ENCODE peak calls at places on chromosomes 12 and 14, in nine cellular contexts. E is cardiac muscle cell; Q is stimulated activated effector memory CD8-positive, alpha-beta T cell treated with anti-CD3 and anti-CD28 coated beads, Interleukin-12 subunit alpha, Interleukin-12 subunit beta, amount 100 ng/mL, for 72 hours; M is HFFc6; R is activated CD8-positive, alpha-beta T cell treated with anti-CD3 and anti-CD28 coated beads for 36 hours; A is psoas muscle; Z is islet precursor cell; G is stimulated activated CD8-positive, alpha-beta memory T cell treated with anti-CD3 and anti-CD28 coated beads, Interleukin-4, amount 100 ng/mL, for 48 hours; X is mesothelial cell of epicardium. U is an unnamed sample.
A peak's percentile ranks its signal among the peaks of the same experiment; 100 is the strongest.

GRCh38 chr14:97380539-97380941 is 583.4 kb downstream of the VRK1 start:
- DNase-seq in G (peak; percentile 82), R (peak; percentile 89), X (no peak), Z (peak; percentile 65), Q (peak; percentile 76), A (no peak), E (no peak), M (no peak), U (no peak)

GRCh38 chr14:50233335-50234250 is 2.2 kb upstream of the SOS2 start:
- DNase-seq in Z (no peak), G (peak; percentile 33), M (no peak), E (no peak), Q (peak; percentile 66), X (no peak), A (no peak), R (peak; percentile 44), U (no peak)

GRCh38 chr12:46933947-46934346 is 108.2 kb upstream of the SLC38A4 start:
- DNase-seq in X (no peak), G (no peak), A (no peak), E (peak; percentile 40), M (peak; percentile 69), R (no peak), Z (no peak), Q (no peak), U (peak; percentile 38)

GRCh38 chr12:8985213-8985612 is 4.1 kb upstream of the KLRG1 start:
- DNase-seq in G (no peak), Q (no peak), E (no peak), A (no peak), R (no peak), Z (no peak), M (no peak), X (no peak), U (no peak)

GRCh38 chr12:124512667-124513296 is 54.6 kb downstream of the NCOR2 start:
- DNase-seq in Q (no peak), M (peak; percentile 90), X (no peak), E (no peak), Z (peak; percentile 98), R (no peak), A (peak; percentile 91), G (no peak), U (no peak)

GRCh38 chr12:113310489-113310888 is 24.4 kb downstream of the SLC8B1 start:
- DNase-seq in E (no peak), M (no peak), R (no peak), X (no peak), Z (no peak), Q (no peak), G (no peak), A (no peak), U (no peak)

GRCh38 chr12:120631097-120631496 is 9.3 kb upstream of the CABP1 start:
- DNase-seq in A (no peak), Z (no peak), R (no peak), M (no peak), Q (no peak), G (no peak), E (no peak), X (no peak), U (no peak)

GRCh38 chr14:89504084-89504483 is 87.1 kb upstream of the FOXN3 start:
- DNase-seq in E (no peak), M (peak; percentile 54), Z (peak; percentile 38), G (no peak), Q (no peak), X (no peak), A (no peak), R (no peak), U (no peak)

GRCh38 chr14:85856430-85856829 is 326.5 kb downstream of the FLRT2 start:
- DNase-seq in Z (no peak), Q (no peak), R (no peak), X (no peak), M (no peak), G (no peak), E (no peak), A (no peak), U (no peak)

GRCh38 chr14:85425507-85425906 is 104.4 kb upstream of the FLRT2 start:
- DNase-seq in X (no peak), E (no peak), Q (no peak), Z (no peak), R (no peak), G (no peak), M (no peak), A (no peak), U (no peak)

GRCh38 chr12:102406033-102406584 is 74.3 kb downstream of the IGF1 start:
- DNase-seq in E (no peak), A (peak; percentile 60), M (no peak), G (no peak), R (no peak), X (no peak), Q (no peak), Z (no peak), U (no peak)

GRCh38 chr12:132163041-132163910 is 19.0 kb downstream of the NOC4L start:
- DNase-seq in G (no peak), Z (no peak), X (peak; percentile 18), R (no peak), M (no peak), E (no peak), Q (no peak), A (peak; percentile 42), U (no peak)

GRCh38 chr12:98544741-98545140 is 29.4 kb downstream of the TMPO start:
- DNase-seq in E (no peak), R (no peak), A (no peak), Z (no peak), M (no peak), Q (no peak), G (no peak), X (no peak), U (no peak)

GRCh38 chr12:52022841-52023181 is 16.1 kb downstream of the TAMALIN start:
- DNase-seq in X (no peak), M (no peak), Z (peak; percentile 87), E (peak; percentile 31), R (peak; percentile 52), G (no peak), Q (no peak), A (no peak), U (no peak)

GRCh38 chr14:23930742-23931141 is 22.8 kb upstream of the DHRS4 start:
- DNase-seq in M (peak; percentile 54), Z (no peak), X (no peak), A (no peak), R (no peak), E (no peak), G (no peak), Q (no peak), U (no peak)

GRCh38 chr12:52216807-52217206 is 16.2 kb upstream of the KRT7 start:
- DNase-seq in X (no peak), E (no peak), Q (no peak), G (no peak), Z (no peak), A (no peak), M (no peak), R (no peak), U (no peak)

GRCh38 chr14:59087711-59088110 is 100.8 kb upstream of the DAAM1 start:
- DNase-seq in Z (no peak), E (no peak), R (no peak), Q (no peak), M (no peak), G (no peak), X (no peak), A (no peak), U (no peak)

GRCh38 chr12:5081016-5081415 is 37.3 kb downstream of the KCNA5 start:
- DNase-seq in M (no peak), G (no peak), Q (no peak), X (no peak), A (peak; percentile 60), E (no peak), Z (peak; percentile 78), R (no peak), U (no peak)

GRCh38 chr14:91354221-91354916 is 63.3 kb downstream of the CCDC88C start:
- DNase-seq in R (peak; percentile 24), M (no peak), E (no peak), A (peak; percentile 6), X (no peak), G (no peak), Q (peak; percentile 73), Z (no peak), U (no peak)

GRCh38 chr12:105740337-105740736 is 398.4 kb downstream of the NUAK1 start:
- DNase-seq in Q (no peak), R (no peak), A (no peak), G (no peak), X (no peak), M (no peak), E (no peak), Z (no peak), U (no peak)

GRCh38 chr14:63275611-63276010 is 43.1 kb downstream of the GPHB5 start:
- DNase-seq in Q (no peak), E (no peak), A (no peak), X (no peak), G (no peak), M (no peak), R (no peak), Z (no peak), U (no peak)